ENCODE peak calls at places on chromosomes 5 and 9, in four cellular contexts. One of them, this sample, is unnamed.

GRCh38 chr5:76942581-76942980 is 10.3 kb upstream of the CRHBP start:
- DNase-seq in GM12878: no peak
- DNase-seq in K562: no peak
- DNase-seq in HepG2: no peak
- DNase-seq in this sample: no peak

GRCh38 chr5:149646564-149646963 is 65.3 kb downstream of the ARHGEF37 start:
- DNase-seq in K562: peak; percentile 49
- DNase-seq in GM12878: no peak
- DNase-seq in HepG2: no peak
- DNase-seq in this sample: no peak

GRCh38 chr5:64923151-64923685 is 154.5 kb downstream of the CWC27 start:
- DNase-seq in HepG2: no peak
- DNase-seq in GM12878: no peak
- DNase-seq in K562: no peak
- DNase-seq in this sample: no peak

GRCh38 chr5:40551706-40552557 is 127.8 kb upstream of the PTGER4 start:
- DNase-seq in HepG2: peak; percentile 15
- DNase-seq in GM12878: no peak
- DNase-seq in K562: no peak
- DNase-seq in this sample: no peak

GRCh38 chr9:76652894-76653293 is 111.3 kb upstream of the PCA3 start:
- DNase-seq in K562: no peak
- DNase-seq in HepG2: no peak
- DNase-seq in GM12878: no peak
- DNase-seq in this sample: no peak

GRCh38 chr5:133854554-133854953 is 113.9 kb downstream of the C5orf15 start:
- DNase-seq in K562: no peak
- DNase-seq in GM12878: no peak
- DNase-seq in HepG2: no peak
- DNase-seq in this sample: no peak

GRCh38 chr5:150774145-150774544 is 4.4 kb upstream of the SMIM3 start:
- DNase-seq in HepG2: no peak
- DNase-seq in K562: peak; percentile 29
- DNase-seq in GM12878: no peak
- DNase-seq in this sample: no peak

GRCh38 chr5:5492087-5492933 is 69.8 kb downstream of the ICE1 start:
- DNase-seq in K562: peak; percentile 52
- DNase-seq in GM12878: peak; percentile 25
- DNase-seq in HepG2: peak; percentile 54
- DNase-seq in this sample: no peak

GRCh38 chr9:87816041-87816440 is 66.6 kb upstream of the SPATA31E1 start:
- DNase-seq in GM12878: no peak
- DNase-seq in K562: no peak
- DNase-seq in HepG2: no peak
- DNase-seq in this sample: no peak

GRCh38 chr5:56396634-56397033 is 163.5 kb upstream of the ANKRD55 start:
- DNase-seq in GM12878: no peak
- DNase-seq in HepG2: no peak
- DNase-seq in K562: no peak
- DNase-seq in this sample: no peak

GRCh38 chr9:129483467-129484324 is 137.2 kb downstream of the C9orf50 start:
- DNase-seq in K562: no peak
- DNase-seq in HepG2: no peak
- DNase-seq in GM12878: no peak
- DNase-seq in this sample: no peak

GRCh38 chr5:113581388-113581787 is 67.9 kb downstream of the YTHDC2 start:
- DNase-seq in GM12878: no peak
- DNase-seq in K562: no peak
- DNase-seq in HepG2: no peak
- DNase-seq in this sample: no peak

GRCh38 chr5:23484094-23484493 is 23.3 kb upstream of the PRDM9 start:
- DNase-seq in GM12878: no peak
- DNase-seq in HepG2: no peak
- DNase-seq in K562: no peak
- DNase-seq in this sample: no peak

GRCh38 chr5:121138495-121138907 is 674.4 kb downstream of the PRR16 start:
- DNase-seq in GM12878: no peak
- DNase-seq in HepG2: no peak
- DNase-seq in K562: no peak
- DNase-seq in this sample: no peak

GRCh38 chr5:157860898-157861894 is 2.3 kb upstream of the CLINT1 start:
- DNase-seq in GM12878: peak; percentile 90
- DNase-seq in HepG2: peak; percentile 12
- DNase-seq in K562: no peak
- DNase-seq in this sample: no peak

GRCh38 chr5:80408976-80409926 is 1.4 kb downstream of the ZFYVE16 start:
- DNase-seq in K562: no peak
- DNase-seq in HepG2: no peak
- DNase-seq in GM12878: no peak
- DNase-seq in this sample: no peak

GRCh38 chr5:6757414-6757969 is 44.3 kb downstream of the TENT4A start:
- DNase-seq in GM12878: no peak
- DNase-seq in K562: no peak
- DNase-seq in HepG2: peak; percentile 50
- DNase-seq in this sample: no peak

GRCh38 chr5:180085837-180086236 is 14.3 kb upstream of the RNF130 start:
- DNase-seq in GM12878: no peak
- DNase-seq in HepG2: no peak
- DNase-seq in K562: no peak
- DNase-seq in this sample: no peak

GRCh38 chr9:71036501-71036900 is 84.9 kb downstream of the TRPM3 start:
- DNase-seq in HepG2: peak; percentile 6
- DNase-seq in K562: no peak
- DNase-seq in GM12878: no peak
- DNase-seq in this sample: no peak

GRCh38 chr5:64451551-64451950 is 54.3 kb upstream of the RGS7BP start:
- DNase-seq in GM12878: no peak
- DNase-seq in HepG2: no peak
- DNase-seq in K562: no peak
- DNase-seq in this sample: no peak

GRCh38 chr9:20292002-20292401 is 330.3 kb downstream of the MLLT3 start:
- DNase-seq in K562: peak; percentile 6
- DNase-seq in GM12878: no peak
- DNase-seq in HepG2: peak; percentile 30
- DNase-seq in this sample: no peak

GRCh38 chr5:76690704-76691469 is 25.0 kb upstream of the F2R start:
- DNase-seq in HepG2: peak; percentile 28
- DNase-seq in K562: no peak
- DNase-seq in GM12878: no peak
- DNase-seq in this sample: no peak

GRCh38 chr5:42889311-42889933 is 77.7 kb upstream of the SELENOP start:
- DNase-seq in GM12878: no peak
- DNase-seq in K562: peak; percentile 85
- DNase-seq in HepG2: peak; percentile 82
- DNase-seq in this sample: peak; percentile 77

GRCh38 chr5:133397432-133397831 is 214.9 kb downstream of the FSTL4 start:
- DNase-seq in GM12878: no peak
- DNase-seq in HepG2: no peak
- DNase-seq in K562: no peak
- DNase-seq in this sample: no peak

GRCh38 chr5:24773241-24773640 is 128.5 kb upstream of the CDH10 start:
- DNase-seq in GM12878: no peak
- DNase-seq in K562: no peak
- DNase-seq in HepG2: no peak
- DNase-seq in this sample: no peak

GRCh38 chr5:137342764-137343163 is 156.4 kb downstream of the SPOCK1 start:
- DNase-seq in GM12878: no peak
- DNase-seq in HepG2: no peak
- DNase-seq in K562: no peak
- DNase-seq in this sample: no peak

GRCh38 chr9:112334319-112334828 is 955 bp upstream of the PTBP3 start:
- DNase-seq in HepG2: peak; percentile 35
- DNase-seq in GM12878: no peak
- DNase-seq in K562: peak; percentile 20
- DNase-seq in this sample: no peak

GRCh38 chr5:43209060-43209459 is 17.0 kb downstream of the NIM1K start:
- DNase-seq in HepG2: no peak
- DNase-seq in K562: no peak
- DNase-seq in GM12878: no peak
- DNase-seq in this sample: no peak

GRCh38 chr5:134769206-134769605 is 10.6 kb downstream of the DDX46 start:
- DNase-seq in HepG2: peak; percentile 31
- DNase-seq in K562: no peak
- DNase-seq in GM12878: no peak
- DNase-seq in this sample: no peak

GRCh38 chr9:93256878-93257807 is 73.2 kb downstream of the WNK2 start:
- DNase-seq in HepG2: no peak
- DNase-seq in GM12878: no peak
- DNase-seq in K562: no peak
- DNase-seq in this sample: no peak

GRCh38 chr9:99398241-99398640 is 176.2 kb downstream of the SEC61B start:
- DNase-seq in HepG2: no peak
- DNase-seq in K562: no peak
- DNase-seq in GM12878: no peak
- DNase-seq in this sample: no peak

GRCh38 chr5:146158255-146158654 is 24.2 kb downstream of the LARS1 start:
- DNase-seq in GM12878: no peak
- DNase-seq in HepG2: no peak
- DNase-seq in K562: no peak
- DNase-seq in this sample: no peak

GRCh38 chr9:18611946-18612345 is 138.0 kb downstream of the ADAMTSL1 start:
- DNase-seq in K562: no peak
- DNase-seq in HepG2: no peak
- DNase-seq in GM12878: no peak
- DNase-seq in this sample: no peak

GRCh38 chr9:100284247-100284646 is 68.5 kb downstream of the TEX10 start:
- DNase-seq in GM12878: no peak
- DNase-seq in HepG2: no peak
- DNase-seq in K562: no peak
- DNase-seq in this sample: no peak

GRCh38 chr5:173761182-173761521 is 127.0 kb upstream of the CPEB4 start:
- DNase-seq in HepG2: no peak
- DNase-seq in K562: no peak
- DNase-seq in GM12878: no peak
- DNase-seq in this sample: no peak

GRCh38 chr5:171984748-171985419 is 21.6 kb downstream of the FBXW11 start:
- DNase-seq in GM12878: no peak
- DNase-seq in K562: no peak
- DNase-seq in HepG2: no peak
- DNase-seq in this sample: no peak

GRCh38 chr5:79842991-79843390 is 148.1 kb downstream of the MTX3 start:
- DNase-seq in GM12878: no peak
- DNase-seq in HepG2: no peak
- DNase-seq in K562: no peak
- DNase-seq in this sample: no peak

DNA sequence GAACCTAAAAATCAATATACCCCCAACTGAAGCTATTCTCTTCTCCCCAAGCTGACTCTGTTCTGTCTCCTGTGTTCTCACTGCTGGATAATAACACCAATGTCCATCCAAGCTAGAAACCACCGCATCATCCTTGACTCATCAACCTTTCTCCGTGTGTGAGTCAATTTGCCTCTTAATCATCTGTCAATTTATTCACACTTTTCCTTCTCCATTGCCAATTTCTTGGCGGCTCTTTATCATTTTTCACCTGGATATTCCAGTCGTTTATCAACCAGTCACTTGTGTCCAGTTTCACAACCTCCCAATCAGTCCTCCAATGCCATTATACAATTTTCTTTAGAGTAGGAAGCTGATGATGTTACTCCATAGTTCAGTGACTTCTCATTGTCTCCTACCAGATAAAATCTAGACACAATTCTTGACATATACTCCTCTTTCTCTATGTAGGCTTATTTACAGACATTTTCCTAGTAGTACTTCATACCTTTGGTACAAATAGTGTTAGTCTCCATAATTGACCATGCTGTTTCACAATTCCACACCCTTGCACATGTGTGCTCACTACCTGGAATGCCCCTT is 45.5 kb upstream of the LIFR start:
- DNase-seq in K562: no peak
- DNase-seq in GM12878: no peak
- DNase-seq in HepG2: no peak
- DNase-seq in this sample: no peak
- TF ChIP-seq NR2C2 in K562: no peak
- TF ChIP-seq NR2C2 in GM12878: no peak
- TF ChIP-seq NR2C2 in HepG2: no peak
- TF ChIP-seq NR2C2 in this sample: no peak

GRCh38 chr9:135355466-135356420 is 123.8 kb upstream of the PPP1R26 start:
- DNase-seq in GM12878: no peak
- DNase-seq in K562: no peak
- DNase-seq in HepG2: no peak
- DNase-seq in this sample: no peak
- TF ChIP-seq NR2C2 in GM12878: no peak
- TF ChIP-seq NR2C2 in K562: no peak
- TF ChIP-seq NR2C2 in HepG2: no peak
- TF ChIP-seq NR2C2 in this sample: no peak

DNA sequence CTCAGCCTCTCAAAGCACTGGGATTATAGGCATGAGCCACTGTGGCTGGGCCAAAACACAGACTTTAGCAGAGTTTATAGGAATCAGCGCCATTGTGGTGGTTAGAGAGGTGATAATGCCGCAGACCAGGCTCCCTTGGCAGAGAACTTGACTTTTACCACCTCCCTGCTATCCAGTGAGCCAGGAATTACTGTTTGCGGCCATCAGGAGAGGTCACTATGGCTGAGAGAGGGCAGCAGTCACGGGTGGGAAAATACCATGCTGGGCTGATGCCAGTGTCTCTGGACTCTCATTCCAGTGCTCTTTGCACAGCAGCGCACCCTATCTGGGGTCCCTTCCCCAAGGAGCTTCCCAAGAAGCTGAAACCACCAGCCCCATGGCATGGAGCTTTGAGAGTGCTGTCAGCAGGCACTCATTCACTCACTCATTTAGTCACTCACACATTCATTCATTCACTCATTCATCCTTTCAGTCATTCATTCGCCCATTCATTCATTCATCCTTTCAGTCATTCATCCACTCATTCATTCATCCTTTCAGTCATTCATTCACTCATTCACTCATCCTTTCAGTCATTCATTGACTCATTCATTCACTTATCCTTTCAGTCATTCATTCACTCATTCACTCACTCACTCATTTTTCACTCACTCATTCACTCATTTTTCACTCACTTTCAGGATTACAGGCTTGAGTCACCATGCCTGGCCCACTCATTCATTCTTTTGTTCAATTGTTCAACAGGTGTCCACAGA is 27.3 kb upstream of the RNU6ATAC start:
- DNase-seq in GM12878: no peak
- DNase-seq in HepG2: no peak
- DNase-seq in K562: no peak
- DNase-seq in this sample: peak; percentile 2
- TF ChIP-seq NR2C2 in GM12878: no peak
- TF ChIP-seq NR2C2 in HepG2: no peak
- TF ChIP-seq NR2C2 in K562: no peak
- TF ChIP-seq NR2C2 in this sample: no peak

GRCh38 chr9:79166005-79166404 is 405.8 kb upstream of the TLE4 start:
- DNase-seq in HepG2: no peak
- DNase-seq in K562: no peak
- DNase-seq in GM12878: no peak
- DNase-seq in this sample: no peak
- TF ChIP-seq NR2C2 in HepG2: no peak
- TF ChIP-seq NR2C2 in K562: no peak
- TF ChIP-seq NR2C2 in GM12878: no peak
- TF ChIP-seq NR2C2 in this sample: no peak

This sample was measured in WTC11.